ENCODE peak calls at places on chromosomes 2 and 18, in six cellular contexts. M is left ventricle myocardium inferior; Y is stomach; F is uterus; K is CD8-positive, alpha-beta memory T cell; H is trophoblast cell. T is an unnamed sample.

GRCh38 chr2:42879913-42880737 is 87.7 kb upstream of the HAAO start:
- DNase-seq in M (peak), Y (no peak), F (no peak), K (no peak), H (peak), T (no peak)

GRCh38 chr2:50449306-50449705 is 582.6 kb downstream of the NRXN1 start:
- DNase-seq in M (no peak), Y (no peak), F (no peak), K (no peak), H (no peak), T (peak)

GRCh38 chr18:21141678-21142422 is 30.2 kb upstream of the ROCK1 start:
- DNase-seq in M (no peak), Y (no peak), F (no peak), K (no peak), H (peak), T (no peak)

GRCh38 chr2:113996826-113997599 is 107.1 kb downstream of the ACTR3 start:
- DNase-seq in M (no peak), Y (no peak), F (no peak), K (no peak), H (no peak), T (no peak)

GRCh38 chr2:62383843-62384242 is 122.2 kb downstream of the TMEM17 start:
- DNase-seq in M (no peak), Y (no peak), F (no peak), K (no peak), H (peak), T (no peak)

GRCh38 chr18:24446953-24447537 is 13.4 kb upstream of the HRH4 start:
- DNase-seq in M (no peak), Y (no peak), F (no peak), K (no peak), H (no peak), T (no peak)

GRCh38 chr18:79458131-79458838 is 62.6 kb downstream of the NFATC1 start:
- DNase-seq in M (peak), Y (peak), F (peak), K (no peak), H (peak), T (peak)

GRCh38 chr2:63842149-63843061 is 709 bp downstream of the UGP2 start:
- DNase-seq in M (no peak), Y (peak), F (peak), K (no peak), H (peak), T (no peak)

GRCh38 chr2:170651603-170652002 is 63.5 kb upstream of the SP5 start:
- DNase-seq in M (no peak), Y (no peak), F (no peak), K (no peak), H (no peak), T (no peak)

GRCh38 chr2:100976634-100977391 is 25.3 kb upstream of the RPL31 start:
- DNase-seq in M (no peak), Y (no peak), F (no peak), K (no peak), H (no peak), T (no peak)

DNA sequence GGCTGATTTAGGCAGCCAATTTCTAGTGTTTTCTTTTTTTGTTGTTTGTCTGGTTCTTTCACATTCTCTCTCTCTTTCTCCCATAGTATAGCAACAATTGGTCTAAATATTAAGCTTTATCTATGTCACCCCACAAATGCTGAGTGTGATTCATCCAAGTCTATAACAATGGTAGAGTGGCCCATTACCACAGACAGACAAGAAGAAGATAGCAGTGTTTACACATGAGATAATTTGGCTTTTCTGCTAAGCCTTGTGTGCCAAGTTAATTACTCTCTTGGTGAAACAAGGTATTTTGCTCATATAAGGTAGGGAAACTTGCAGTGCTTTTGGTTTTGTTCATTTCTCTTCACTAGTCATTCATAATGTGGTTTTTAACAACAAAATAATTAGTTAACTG is 166.5 kb downstream of the SLC8A1 start:
- DNase-seq in M (no peak), Y (no peak), F (no peak), K (no peak), H (no peak), T (no peak)
- H3K27ac ChIP-seq in M (peak), Y (no peak), F (peak), K (no peak), H (no peak), T (no peak)

GRCh38 chr18:54626779-54627178 is 35.7 kb downstream of the DYNAP start:
- DNase-seq in M (no peak), Y (no peak), F (no peak), K (no peak), H (no peak), T (no peak)

GRCh38 chr18:54636217-54636616 is 45.2 kb downstream of the DYNAP start:
- DNase-seq in M (no peak), Y (no peak), F (no peak), K (no peak), H (no peak), T (no peak)

GRCh38 chr18:54630963-54631362 is 39.9 kb downstream of the DYNAP start:
- DNase-seq in M (no peak), Y (no peak), F (no peak), K (no peak), H (no peak), T (no peak)
- H3K27ac ChIP-seq in M (no peak), Y (no peak), F (no peak), K (no peak), H (no peak), T (no peak)

GRCh38 chr2:86139981-86140380 is 33.9 kb downstream of the PTCD3 start:
- DNase-seq in M (no peak), Y (no peak), F (no peak), K (no peak), H (no peak), T (no peak)
- H3K27ac ChIP-seq in M (no peak), Y (no peak), F (no peak), K (no peak), H (no peak), T (no peak)

GRCh38 chr2:141728142-141728541 is 402.7 kb downstream of the LRP1B start:
- DNase-seq in M (no peak), Y (no peak), F (no peak), K (no peak), H (no peak), T (no peak)

GRCh38 chr2:141724426-141724825 is 406.4 kb downstream of the LRP1B start:
- DNase-seq in M (no peak), Y (no peak), F (no peak), K (no peak), H (no peak), T (no peak)

GRCh38 chr2:141728886-141729285 is 401.9 kb downstream of the LRP1B start:
- DNase-seq in M (no peak), Y (no peak), F (no peak), K (no peak), H (no peak), T (no peak)

GRCh38 chr2:141723834-141724233 is 407.0 kb downstream of the LRP1B start:
- DNase-seq in M (no peak), Y (no peak), F (no peak), K (no peak), H (no peak), T (no peak)
- H3K27ac ChIP-seq in M (no peak), Y (no peak), F (no peak), K (no peak), H (no peak), T (no peak)

GRCh38 chr2:150142561-150142960 is 344.9 kb downstream of the RND3 start:
- DNase-seq in M (no peak), Y (no peak), F (no peak), K (no peak), H (peak), T (no peak)

GRCh38 chr2:150144546-150145305 is 342.7 kb downstream of the RND3 start:
- DNase-seq in M (no peak), Y (no peak), F (no peak), K (no peak), H (no peak), T (no peak)

GRCh38 chr2:150145312-150145711 is 342.2 kb downstream of the RND3 start:
- DNase-seq in M (no peak), Y (no peak), F (no peak), K (no peak), H (peak), T (no peak)

GRCh38 chr2:150141241-150142001 is 346.0 kb downstream of the RND3 start:
- DNase-seq in M (no peak), Y (no peak), F (no peak), K (no peak), H (no peak), T (no peak)

DNA sequence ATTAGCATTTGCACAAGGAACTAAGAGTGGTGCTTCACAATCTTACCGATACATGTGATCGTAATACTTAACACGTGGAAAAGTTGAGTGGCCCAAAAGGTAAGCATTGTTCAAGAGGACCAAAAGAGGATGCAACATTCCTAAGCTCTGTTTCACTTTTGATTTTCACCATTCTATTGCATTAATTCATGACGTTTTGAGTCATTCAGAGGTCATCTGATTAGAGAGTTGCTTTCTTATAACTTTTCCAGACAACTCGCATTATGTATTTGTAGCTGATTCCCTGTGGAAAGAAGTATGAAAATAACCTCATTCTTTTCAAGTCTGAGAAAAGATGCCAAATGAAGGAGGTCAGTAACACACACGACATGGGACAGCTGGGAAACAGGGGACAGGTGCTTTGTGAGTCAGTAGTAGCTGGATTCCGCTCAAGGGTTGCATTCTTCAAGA is 344.4 kb downstream of the RND3 start:
- DNase-seq in M (no peak), Y (no peak), F (no peak), K (no peak), H (peak), T (no peak)
- H3K27ac ChIP-seq in M (no peak), Y (no peak), F (no peak), K (no peak), H (no peak), T (peak)

GRCh38 chr2:237289134-237289533 is 124.8 kb downstream of the COL6A3 start:
- DNase-seq in M (no peak), Y (peak), F (no peak), K (no peak), H (no peak), T (no peak)
- H3K27ac ChIP-seq in M (no peak), Y (no peak), F (peak), K (no peak), H (peak), T (no peak)

GRCh38 chr2:164620873-164621760 is at the start of gene GRB14:
- DNase-seq in M (peak), Y (peak), F (no peak), K (no peak), H (peak), T (no peak)
- H3K27ac ChIP-seq in M (peak), Y (no peak), F (no peak), K (no peak), H (peak), T (no peak)

GRCh38 chr2:73255007-73255644 is 21.0 kb downstream of the CCT7 start:
- DNase-seq in M (no peak), Y (no peak), F (no peak), K (no peak), H (no peak), T (no peak)
- H3K27ac ChIP-seq in M (no peak), Y (no peak), F (no peak), K (no peak), H (no peak), T (peak)

DNA sequence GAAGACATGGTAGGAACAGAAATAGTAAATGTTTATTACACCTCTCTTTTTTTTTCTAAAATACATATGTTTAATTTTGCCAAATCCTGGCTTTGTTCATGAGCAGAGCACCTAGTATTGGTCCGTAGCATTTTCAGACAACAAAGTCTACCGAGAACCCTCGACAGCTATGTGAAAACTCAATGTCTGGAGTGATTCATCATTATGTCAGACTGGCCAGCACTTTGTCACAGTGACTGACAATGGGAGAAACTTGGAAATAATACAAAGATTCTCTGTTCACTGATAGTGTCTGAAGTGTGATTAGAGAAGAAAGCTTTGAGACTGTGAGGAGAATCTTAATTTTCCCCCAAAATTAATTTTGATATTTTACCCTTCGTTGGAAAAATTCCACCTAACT is 143.0 kb downstream of the HNMT start:
- DNase-seq in M (no peak), Y (no peak), F (no peak), K (no peak), H (peak), T (no peak)
- H3K27ac ChIP-seq in M (no peak), Y (no peak), F (no peak), K (no peak), H (peak), T (peak)

GRCh38 chr18:7575465-7576026 is 8.4 kb downstream of the PTPRM start:
- DNase-seq in M (no peak), Y (no peak), F (no peak), K (no peak), H (no peak), T (no peak)

GRCh38 chr18:7579176-7579922 is 12.2 kb downstream of the PTPRM start:
- DNase-seq in M (no peak), Y (no peak), F (no peak), K (no peak), H (no peak), T (no peak)

GRCh38 chr18:7579923-7580542 is 12.9 kb downstream of the PTPRM start:
- DNase-seq in M (no peak), Y (no peak), F (no peak), K (no peak), H (no peak), T (no peak)

GRCh38 chr18:7576685-7577084 is 9.6 kb downstream of the PTPRM start:
- DNase-seq in M (no peak), Y (no peak), F (no peak), K (no peak), H (peak), T (no peak)

GRCh38 chr18:7577706-7578105 is 10.6 kb downstream of the PTPRM start:
- DNase-seq in M (no peak), Y (no peak), F (no peak), K (no peak), H (peak), T (no peak)
- H3K27ac ChIP-seq in M (no peak), Y (no peak), F (no peak), K (no peak), H (no peak), T (no peak)